ENCODE peak calls at places on chromosomes 11 and 22, in nine cellular contexts. G is ascending aorta, P is mucosa of descending colon, B is left ventricle myocardium inferior, C is hepatocyte, D is thoracic aorta, H is cardiac muscle cell, K is PC-3, M is fibroblast of lung. X is an unnamed sample.
A peak's percentile ranks its signal among the peaks of the same experiment; 100 is the strongest.

GRCh38 chr11:19938051-19938856 is 222.0 kb downstream of the DBX1 start:
- DNase-seq in C (peak; percentile 74), P (no peak), K (peak; percentile 73), M (peak; percentile 55), H (peak; percentile 72), D (no peak), B (peak; percentile 27), G (peak; percentile 78), X (no peak)

GRCh38 chr11:56783448-56784041 is 35.0 kb upstream of the OR9G4 start:
- DNase-seq in H (peak; percentile 72), P (no peak), C (peak; percentile 82), M (peak; percentile 39), D (no peak), G (no peak), B (no peak), K (peak; percentile 86), X (peak; percentile 12)

GRCh38 chr22:46966495-46966845 is 204.0 kb downstream of the TBC1D22A start:
- DNase-seq in C (no peak), H (peak; percentile 10), B (no peak), D (no peak), K (no peak), M (peak; percentile 10), P (no peak), G (no peak), X (no peak)

GRCh38 chr11:69321877-69322350 is 28.0 kb downstream of the MYEOV start:
- DNase-seq in B (no peak), P (no peak), M (peak; percentile 98), H (peak; percentile 68), D (peak; percentile 54), K (peak; percentile 98), C (no peak), G (peak; percentile 94), X (peak; percentile 63)

GRCh38 chr11:119713361-119714040 is 15.5 kb downstream of the NECTIN1 start:
- DNase-seq in G (no peak), B (no peak), H (no peak), K (no peak), M (no peak), P (peak; percentile 20), D (no peak), C (peak; percentile 71), X (no peak)

GRCh38 chr11:60918251-60918940 is 4.4 kb downstream of the TMEM109 start:
- DNase-seq in P (no peak), M (no peak), D (no peak), H (no peak), B (no peak), K (no peak), C (no peak), G (no peak), X (no peak)

GRCh38 chr11:60845338-60845737 is 3.4 kb downstream of the CCDC86 start:
- DNase-seq in H (no peak), D (no peak), M (no peak), C (no peak), B (no peak), G (no peak), K (no peak), P (no peak), X (no peak)

GRCh38 chr11:116454020-116454645 is 318.7 kb downstream of the BUD13 start:
- DNase-seq in H (peak; percentile 51), G (no peak), D (no peak), P (no peak), C (peak; percentile 71), K (peak; percentile 52), M (peak; percentile 28), B (no peak), X (peak; percentile 10)

GRCh38 chr11:60970369-60970774 is 1.1 kb upstream of the CD6 start:
- DNase-seq in K (peak; percentile 75), B (peak; percentile 51), C (peak; percentile 63), P (peak; percentile 74), G (no peak), H (peak; percentile 56), D (no peak), M (peak; percentile 8), X (no peak)

GRCh38 chr11:107018902-107019493 is 722 bp upstream of the GUCY1A2 start:
- DNase-seq in G (peak; percentile 59), M (peak; percentile 85), K (peak; percentile 75), P (peak; percentile 31), D (no peak), C (peak; percentile 92), H (peak; percentile 83), B (peak; percentile 50), X (no peak)

GRCh38 chr11:44324787-44325525 is 15.0 kb upstream of the ALX4 start:
- DNase-seq in D (no peak), G (no peak), M (no peak), P (no peak), B (no peak), C (peak; percentile 62), H (no peak), K (peak; percentile 17), X (no peak)

GRCh38 chr11:114318361-114318760 is 22.2 kb downstream of the NNMT start:
- DNase-seq in P (no peak), B (no peak), D (no peak), K (no peak), G (no peak), H (no peak), C (no peak), M (no peak), X (no peak)

GRCh38 chr11:122440783-122441701 is 214.5 kb upstream of the UBASH3B start:
- DNase-seq in G (peak; percentile 72), K (no peak), B (peak; percentile 43), M (peak; percentile 8), H (peak; percentile 48), C (peak; percentile 56), D (no peak), P (peak; percentile 58), X (no peak)

GRCh38 chr11:75536786-75537629 is 11.3 kb upstream of the GDPD5 start:
- DNase-seq in K (peak; percentile 98), D (no peak), H (no peak), G (no peak), C (no peak), B (no peak), P (no peak), M (peak; percentile 50), X (no peak)

GRCh38 chr22:31343235-31344191 is 2.6 kb downstream of the PATZ1 start:
- DNase-seq in H (peak; percentile 35), P (peak; percentile 83), B (peak; percentile 34), M (no peak), G (no peak), C (peak; percentile 80), D (no peak), K (peak; percentile 77), X (no peak)

GRCh38 chr11:47259178-47259977 is 1.6 kb downstream of the NR1H3 start:
- DNase-seq in G (no peak), K (peak; percentile 82), P (peak; percentile 71), C (peak; percentile 72), H (peak; percentile 61), D (no peak), B (no peak), M (no peak), X (no peak)

GRCh38 chr11:47257178-47257517 is 648 bp upstream of the NR1H3 start:
- DNase-seq in H (no peak), B (no peak), C (no peak), P (no peak), G (no peak), D (no peak), K (no peak), M (no peak), X (no peak)

GRCh38 chr11:47256374-47256773 is 1.4 kb upstream of the NR1H3 start:
- DNase-seq in C (no peak), M (no peak), P (no peak), D (no peak), G (no peak), B (no peak), H (no peak), K (no peak), X (no peak)

GRCh38 chr11:47258317-47258902 is 614 bp downstream of the NR1H3 start:
- DNase-seq in G (no peak), M (no peak), C (no peak), B (no peak), H (peak; percentile 21), P (no peak), K (no peak), D (no peak), X (no peak)

GRCh38 chr11:47257518-47258316 is at the start of gene NR1H3:
- DNase-seq in P (peak; percentile 83), C (peak; percentile 80), G (peak; percentile 86), D (no peak), B (peak; percentile 86), K (peak; percentile 54), M (peak; percentile 68), H (peak; percentile 96), X (no peak)
- H3K4me3 ChIP-seq in P (no peak within 1 kb of the TSS), C (no peak within 1 kb of the TSS), G (peak within 1 kb of the TSS; percentile 64), D (peak within 1 kb of the TSS; percentile 58), B (peak within 1 kb of the TSS; percentile 64), K (peak within 1 kb of the TSS; percentile 38), M (peak within 1 kb of the TSS; percentile 12), H (no peak within 1 kb of the TSS), X (peak within 1 kb of the TSS; percentile 17)

GRCh38 chr11:22426915-22427314 is 88.7 kb downstream of the SLC17A6 start:
- DNase-seq in D (no peak), B (no peak), C (no peak), M (no peak), P (no peak), H (no peak), K (no peak), G (no peak), X (no peak)
- TF ChIP-seq CTCF in D (no peak), B (peak; percentile 29), C (peak; percentile 34), M (no peak), P (no peak), H (peak; percentile 11), K (peak; percentile 47), G (no peak), X (no peak)

DNA sequence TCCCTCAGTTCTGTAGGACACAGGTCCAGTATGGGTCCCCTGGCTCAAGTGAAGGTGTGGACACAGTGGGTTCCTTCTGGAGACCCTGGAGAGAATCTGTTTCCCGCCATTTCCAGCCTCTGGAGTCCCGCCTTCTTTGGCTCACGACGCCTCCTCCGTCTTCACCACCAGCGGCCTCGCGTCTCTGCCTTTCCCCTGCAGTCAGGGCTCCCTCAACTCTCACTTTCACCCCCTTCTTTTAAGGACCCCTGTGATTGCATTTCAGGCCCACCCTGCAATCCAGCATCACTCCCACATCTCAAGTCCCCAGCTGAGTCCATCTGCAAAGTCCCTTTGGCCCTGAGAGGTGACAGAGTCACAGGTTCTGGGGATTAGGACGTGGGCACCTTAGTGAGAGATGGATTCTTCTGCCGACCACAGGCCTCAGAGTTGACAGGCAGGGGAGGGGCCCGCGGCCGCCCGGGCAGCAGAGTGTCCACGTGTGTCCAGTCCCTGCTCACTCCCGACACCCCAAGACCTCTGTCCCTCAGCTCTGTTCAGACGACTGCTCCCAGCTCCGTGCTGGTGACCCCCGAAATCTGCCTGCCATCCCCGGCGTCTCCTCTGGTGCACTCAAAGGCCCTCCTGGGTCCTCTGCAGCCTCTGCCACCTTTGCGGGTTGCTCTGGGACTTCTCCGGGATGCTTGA is 36.9 kb upstream of the KRTAP5-7 start:
- DNase-seq in K (no peak), B (no peak), M (no peak), H (no peak), G (peak; percentile 48), C (no peak), P (no peak), D (no peak), X (no peak)
- H3K36me3 ChIP-seq in K (peaks cover 12% of the 10 kb centered on the region), B (peaks cover 65% of the 10 kb centered on the region), M (peaks cover 13% of the 10 kb centered on the region), H (peaks cover under 1% of the 10 kb centered on the region), G (peaks cover 71% of the 10 kb centered on the region), C (no peaks in the 10 kb centered on the region), P (peaks cover 11% of the 10 kb centered on the region), D (peaks cover 41% of the 10 kb centered on the region), X (peaks cover 2% of the 10 kb centered on the region)

DNA sequence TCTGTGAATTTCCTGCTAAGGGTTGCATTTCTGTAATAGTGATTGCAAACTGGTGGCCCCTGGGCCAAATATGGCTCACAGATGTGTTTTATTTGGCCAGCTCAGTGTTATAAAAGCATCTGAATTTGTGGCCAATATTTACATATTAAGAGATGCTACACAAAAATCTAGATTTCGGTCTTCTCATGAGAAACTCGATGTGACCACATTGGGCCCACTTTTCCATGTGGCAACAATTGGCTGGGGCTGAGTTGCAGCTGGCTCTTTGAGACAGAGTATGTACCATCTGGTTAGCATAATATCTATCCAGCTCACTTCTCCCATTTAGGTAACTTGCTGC is 244.5 kb upstream of the POU2AF2 start:
- DNase-seq in H (no peak), G (no peak), P (no peak), K (no peak), B (peak; percentile 14), M (peak; percentile 47), C (no peak), D (no peak), X (no peak)
- H3K4me3 ChIP-seq in H (no peak overlapping the region), G (no peak overlapping the region), P (no peak overlapping the region), K (no peak overlapping the region), B (no peak overlapping the region), M (no peak overlapping the region), C (no peak overlapping the region), D (no peak overlapping the region), X (no peak overlapping the region)